ENCODE peak calls at places on chromosomes 2 and 18, in ten cellular contexts. A is cardiac muscle cell, N is pancreas, Y is BE2C, R is IMR-90, V is heart left ventricle, F is fibroblast of the aortic adventitia, O is esophagus squamous epithelium, B is fibroblast of lung, P is osteoblast. S is an unnamed sample.

GRCh38 chr2:9967053-9967775 is 15.7 kb downstream of the GRHL1 start:
- DNase-seq in F (no peak), N (no peak), R (no peak), P (no peak), A (no peak), V (no peak), Y (no peak), B (no peak), O (no peak), S (peak; percentile 33)

GRCh38 chr2:238761802-238762373 is 86.0 kb upstream of the TWIST2 start:
- DNase-seq in F (peak; percentile 42), A (no peak), V (no peak), R (peak; percentile 32), N (no peak), B (peak; percentile 42), Y (no peak), P (no peak), O (no peak), S (peak; percentile 31)

GRCh38 chr2:150479075-150479915 is 8.2 kb downstream of the RND3 start:
- DNase-seq in P (no peak), R (peak; percentile 60), Y (no peak), N (no peak), F (peak; percentile 69), B (peak; percentile 80), A (no peak), O (no peak), V (no peak), S (peak; percentile 63)

GRCh38 chr2:3641181-3641580 is 16.8 kb upstream of the ALLC start:
- DNase-seq in R (no peak), Y (no peak), B (no peak), A (no peak), V (peak; percentile 16), P (peak; percentile 65), N (no peak), O (no peak), F (no peak), S (no peak)

GRCh38 chr2:109260886-109261700 is 132.1 kb downstream of the SH3RF3 start:
- DNase-seq in R (peak; percentile 34), F (no peak), V (peak; percentile 13), B (no peak), A (peak; percentile 20), Y (no peak), P (no peak), N (no peak), O (no peak), S (peak; percentile 40)

GRCh38 chr2:73218298-73218697 is 4.3 kb downstream of the SMYD5 start:
- DNase-seq in Y (no peak), F (peak; percentile 33), R (peak; percentile 59), A (no peak), O (no peak), N (no peak), V (no peak), P (peak; percentile 90), B (peak; percentile 30), S (no peak)

GRCh38 chr18:46761054-46761769 is 4.4 kb upstream of the ST8SIA5 start:
- DNase-seq in V (no peak), P (no peak), A (no peak), F (no peak), R (no peak), Y (no peak), O (no peak), B (no peak), N (no peak), S (no peak)

GRCh38 chr2:71453404-71454220 is at the start of gene DYSF:
- DNase-seq in Y (peak; percentile 31), A (peak; percentile 90), N (peak; percentile 44), F (peak; percentile 17), B (peak; percentile 48), O (no peak), R (peak; percentile 17), P (peak; percentile 91), V (peak; percentile 73), S (peak; percentile 46)

GRCh38 chr2:168336786-168337388 is 89.5 kb upstream of the STK39 start:
- DNase-seq in R (no peak), P (no peak), Y (peak; percentile 7), B (no peak), A (peak; percentile 57), F (no peak), V (no peak), N (peak; percentile 79), O (no peak), S (no peak)
- TF ChIP-seq CTCF in R (no peak), P (peak; percentile 12), Y (peak; percentile 37), B (no peak), A (peak; percentile 26), F (no peak), V (peak; percentile 32), N (peak; percentile 35), O (peak; percentile 77), S (peak; percentile 20)

GRCh38 chr2:178163911-178164310 is 30.4 kb upstream of the OSBPL6 start:
- DNase-seq in Y (no peak), A (no peak), F (no peak), R (no peak), N (no peak), V (no peak), P (no peak), O (no peak), B (no peak), S (no peak)

GRCh38 chr2:178157574-178157973 is 36.7 kb upstream of the OSBPL6 start:
- DNase-seq in F (no peak), A (no peak), B (no peak), O (no peak), Y (no peak), V (no peak), N (no peak), R (no peak), P (no peak), S (no peak)

DNA sequence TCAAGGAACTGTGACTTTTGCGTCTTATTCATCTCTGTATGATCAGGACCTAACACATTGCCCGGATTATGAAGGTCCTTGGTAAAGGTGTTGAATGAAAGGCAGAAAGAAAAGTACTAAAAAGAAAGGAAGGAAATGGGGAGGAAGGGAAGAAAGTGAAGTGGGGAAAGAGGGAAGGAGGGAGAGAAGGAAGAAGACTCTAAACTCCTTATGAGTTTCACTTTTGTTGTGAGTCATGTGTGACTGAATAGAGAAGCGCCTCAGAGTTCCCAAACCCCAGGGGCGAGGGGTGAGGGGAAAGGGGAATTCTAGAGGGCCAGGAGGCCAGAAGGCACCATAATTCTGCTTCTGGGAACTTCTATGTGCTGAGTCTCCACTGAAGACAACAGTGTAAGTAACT is 30.9 kb upstream of the OSBPL6 start:
- DNase-seq in N (no peak), O (no peak), B (no peak), P (no peak), Y (no peak), V (no peak), A (no peak), F (no peak), R (peak; percentile 9), S (no peak)
- H3K4me3 ChIP-seq in N (no peak overlapping the region), O (no peak overlapping the region), B (no peak overlapping the region), P (peak overlapping the region; percentile 52), Y (no peak overlapping the region), V (no peak overlapping the region), A (no peak overlapping the region), F (no peak overlapping the region), R (peak overlapping the region; percentile 21), S (no peak overlapping the region)

GRCh38 chr2:234710066-234710465 is 213.2 kb upstream of the ARL4C start:
- DNase-seq in O (no peak), R (no peak), B (no peak), F (no peak), P (no peak), V (no peak), N (no peak), A (no peak), Y (no peak), S (no peak)

GRCh38 chr2:234710587-234710986 is 213.7 kb upstream of the ARL4C start:
- DNase-seq in N (no peak), A (no peak), P (no peak), O (no peak), B (no peak), F (no peak), R (no peak), V (no peak), Y (no peak), S (no peak)

GRCh38 chr2:234708091-234708683 is 211.3 kb upstream of the ARL4C start:
- DNase-seq in N (no peak), P (no peak), O (no peak), F (peak; percentile 33), V (no peak), A (no peak), Y (no peak), B (no peak), R (no peak), S (no peak)

GRCh38 chr2:234711308-234711707 is 214.4 kb upstream of the ARL4C start:
- DNase-seq in P (no peak), O (no peak), N (no peak), V (no peak), R (no peak), F (no peak), B (no peak), Y (no peak), A (no peak), S (no peak)

DNA sequence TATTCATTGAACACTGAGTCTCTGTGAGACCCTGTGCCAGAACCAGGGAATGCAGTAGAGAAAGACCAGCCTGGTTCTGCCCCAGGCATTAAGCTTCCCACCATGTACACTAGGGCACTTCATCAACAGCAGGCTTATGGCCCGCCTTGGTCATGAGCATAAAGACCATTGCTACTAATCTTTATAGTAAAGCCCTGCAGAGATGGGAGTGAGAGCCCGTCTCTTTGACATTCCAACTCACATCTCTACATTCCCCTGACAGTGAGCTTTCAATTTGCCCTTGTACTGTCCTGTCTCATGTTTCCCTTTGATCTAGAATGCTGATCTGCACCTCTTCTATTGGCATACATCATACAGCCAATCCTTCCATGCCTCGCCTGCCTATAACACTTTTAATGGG is 211.8 kb upstream of the ARL4C start:
- DNase-seq in A (no peak), B (no peak), P (no peak), F (no peak), Y (no peak), V (no peak), R (no peak), N (no peak), O (no peak), S (no peak)
- TF ChIP-seq CTCF in A (no peak), B (no peak), P (no peak), F (no peak), Y (no peak), V (no peak), R (no peak), N (no peak), O (no peak), S (no peak)

GRCh38 chr18:54780285-54780861 is 47.9 kb upstream of the RAB27B start:
- DNase-seq in F (no peak), V (no peak), Y (no peak), N (no peak), B (no peak), A (no peak), R (no peak), O (no peak), P (no peak), S (no peak)

GRCh38 chr18:54783100-54783499 is 45.2 kb upstream of the RAB27B start:
- DNase-seq in N (no peak), V (no peak), B (no peak), Y (no peak), A (no peak), P (no peak), O (no peak), R (no peak), F (no peak), S (no peak)

GRCh38 chr18:54777118-54777791 is 51.0 kb upstream of the RAB27B start:
- DNase-seq in F (no peak), R (no peak), Y (no peak), A (no peak), B (no peak), V (no peak), O (no peak), P (no peak), N (no peak), S (no peak)

GRCh38 chr18:54777989-54778388 is 50.3 kb upstream of the RAB27B start:
- DNase-seq in P (no peak), N (no peak), F (no peak), B (no peak), A (no peak), Y (no peak), O (no peak), R (no peak), V (no peak), S (no peak)

GRCh38 chr18:54780970-54781369 is 47.3 kb upstream of the RAB27B start:
- DNase-seq in B (no peak), Y (no peak), R (no peak), F (no peak), N (no peak), V (no peak), P (no peak), A (no peak), O (no peak), S (no peak)
- H3K4me3 ChIP-seq in B (no peak overlapping the region), Y (no peak overlapping the region), R (no peak overlapping the region), F (no peak overlapping the region), N (no peak overlapping the region), V (no peak overlapping the region), P (no peak overlapping the region), A (no peak overlapping the region), O (no peak overlapping the region), S (no peak overlapping the region)